ENCODE peak calls at places on chromosome 6, in four cellular contexts. T is IMR-90, B is K562, C is HepG2. D is an unnamed sample.

GRCh38 chr6:298233-299049 is 6.2 kb downstream of the DUSP22 start:
- DNase-seq in C (no peak), T (no peak), B (no peak), D (no peak)

GRCh38 chr6:130143709-130144108 is 79.0 kb downstream of the SAMD3 start:
- DNase-seq in C (no peak), B (no peak), T (peak; percentile 48), D (no peak)

GRCh38 chr6:128062882-128063603 is 162.2 kb upstream of the THEMIS start:
- DNase-seq in B (no peak), T (peak; percentile 31), C (peak; percentile 98), D (peak; percentile 9)

GRCh38 chr6:159461998-159462397 is 231.0 kb downstream of the SOD2 start:
- DNase-seq in T (no peak), C (no peak), B (no peak), D (no peak)

GRCh38 chr6:21836772-21837460 is 243.4 kb downstream of the SOX4 start:
- DNase-seq in B (no peak), T (no peak), C (no peak), D (no peak)

GRCh38 chr6:136494710-136495109 is 55.5 kb downstream of the MAP7 start:
- DNase-seq in T (no peak), B (no peak), C (no peak), D (no peak)

GRCh38 chr6:15682965-15683822 is 20.4 kb upstream of the DTNBP1 start:
- DNase-seq in C (peak; percentile 18), B (no peak), T (no peak), D (no peak)

GRCh38 chr6:2807342-2808090 is 34.1 kb downstream of the SERPINB1 start:
- DNase-seq in T (peak; percentile 59), C (no peak), B (no peak), D (no peak)

GRCh38 chr6:31239854-31240253 is 32.0 kb downstream of the HLA-C start:
- DNase-seq in B (no peak), C (no peak), T (no peak), D (no peak)

GRCh38 chr6:89745728-89746127 is 73.9 kb downstream of the MDN1 start:
- DNase-seq in C (no peak), B (no peak), T (peak; percentile 65), D (no peak)

GRCh38 chr6:119643866-119644265 is 294.3 kb upstream of the MAN1A1 start:
- DNase-seq in T (no peak), C (no peak), B (no peak), D (no peak)

GRCh38 chr6:31070711-31071197 is 41.6 kb downstream of the C6orf15 start:
- DNase-seq in B (no peak), T (peak; percentile 84), C (peak; percentile 52), D (peak; percentile 47)

GRCh38 chr6:118284736-118285360 is 263.2 kb upstream of the PLN start:
- DNase-seq in B (no peak), T (peak; percentile 52), C (no peak), D (no peak)

GRCh38 chr6:161238076-161238869 is 35.6 kb downstream of the AGPAT4 start:
- DNase-seq in T (peak; percentile 76), B (no peak), C (no peak), D (no peak)

GRCh38 chr6:100719883-100720682 is 161.0 kb downstream of the ASCC3 start:
- DNase-seq in B (no peak), T (peak; percentile 41), C (peak; percentile 9), D (peak; percentile 0)

GRCh38 chr6:44072959-44073611 is 54.2 kb downstream of the MRPL14 start:
- DNase-seq in C (peak; percentile 82), B (peak; percentile 95), T (peak; percentile 88), D (peak; percentile 72)

GRCh38 chr6:21808551-21809181 is 215.1 kb downstream of the SOX4 start:
- DNase-seq in T (no peak), C (no peak), B (no peak), D (no peak)

GRCh38 chr6:88302769-88303230 is 136.7 kb upstream of the CNR1 start:
- DNase-seq in C (no peak), T (no peak), B (no peak), D (no peak)

GRCh38 chr6:11785449-11785951 is 6.9 kb upstream of the ADTRP start:
- DNase-seq in T (no peak), B (no peak), C (no peak), D (no peak)

GRCh38 chr6:45647341-45648138 is 269.8 kb upstream of the SUPT3H start:
- DNase-seq in C (no peak), B (no peak), T (peak; percentile 29), D (no peak)

GRCh38 chr6:44224154-44224977 is 971 bp downstream of the SLC29A1 start:
- DNase-seq in C (no peak), B (peak; percentile 11), T (peak; percentile 8), D (peak; percentile 25)

GRCh38 chr6:162706236-162706635 is 21.3 kb downstream of the PRKN start:
- DNase-seq in C (no peak), B (no peak), T (no peak), D (no peak)

GRCh38 chr6:128932061-128932460 is 49.1 kb downstream of the LAMA2 start:
- DNase-seq in B (no peak), C (no peak), T (peak; percentile 61), D (no peak)

GRCh38 chr6:166775180-166775922 is 148.3 kb upstream of the RPS6KA2 start:
- DNase-seq in C (peak; percentile 75), T (peak; percentile 75), B (peak; percentile 79), D (peak; percentile 66)

GRCh38 chr6:50884364-50884763 is 65.7 kb downstream of the TFAP2B start:
- DNase-seq in T (no peak), B (no peak), C (no peak), D (no peak)

GRCh38 chr6:11251553-11252358 is 19.3 kb upstream of the NEDD9 start:
- DNase-seq in T (peak; percentile 64), C (peak; percentile 84), B (no peak), D (no peak)

GRCh38 chr6:117493470-117493869 is 11.0 kb downstream of the DCBLD1 start:
- DNase-seq in B (no peak), T (no peak), C (no peak), D (no peak)

GRCh38 chr6:136604328-136604825 is 54.2 kb upstream of the MAP7 start:
- DNase-seq in C (no peak), B (no peak), T (no peak), D (no peak)

GRCh38 chr6:105278813-105279212 is 99.0 kb upstream of the POPDC3 start:
- DNase-seq in B (no peak), C (no peak), T (no peak), D (no peak)

GRCh38 chr6:150213301-150213700 is 70.5 kb downstream of the PPP1R14C start:
- DNase-seq in T (no peak), B (no peak), C (no peak), D (no peak)

GRCh38 chr6:139296927-139297326 is 5.1 kb upstream of the TXLNB start:
- DNase-seq in T (peak; percentile 69), B (no peak), C (no peak), D (no peak)

GRCh38 chr6:101226677-101227135 is 166.8 kb upstream of the GRIK2 start:
- DNase-seq in B (no peak), C (peak; percentile 20), T (peak; percentile 3), D (peak; percentile 2)

GRCh38 chr6:52735071-52735470 is 28.2 kb downstream of the GSTA2 start:
- DNase-seq in C (peak; percentile 43), T (no peak), B (no peak), D (no peak)

DNA sequence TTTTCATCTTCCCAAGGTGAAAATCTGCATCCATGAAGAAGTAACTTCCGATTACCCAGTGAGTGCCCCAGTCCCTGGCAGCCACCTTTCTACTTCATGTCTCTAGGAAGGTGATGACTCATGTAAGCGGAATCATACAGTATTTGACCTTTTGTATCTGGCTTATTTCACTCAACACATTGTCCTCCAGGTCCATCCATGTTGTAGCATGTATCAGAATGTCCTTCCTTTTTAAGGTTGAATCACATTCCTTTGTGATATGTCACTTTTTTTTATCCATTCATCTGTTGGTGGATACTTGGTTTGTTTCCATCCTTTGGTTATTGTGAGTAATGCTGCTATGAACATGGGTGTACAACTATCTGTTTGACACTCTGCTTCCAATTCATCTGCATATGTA is 176.3 kb upstream of the CDYL start:
- DNase-seq in B (no peak), C (peak; percentile 28), T (peak; percentile 84), D (no peak)
- TF ChIP-seq MAZ in B (no peak), C (no peak), T (no peak), D (no peak)

GRCh38 chr6:72418495-72418894 is 203.4 kb upstream of the KCNQ5 start:
- DNase-seq in C (no peak), T (peak; percentile 89), B (no peak), D (no peak)
- TF ChIP-seq MAZ in C (no peak), T (peak; percentile 35), B (no peak), D (no peak)

GRCh38 chr6:69880570-69880969 is 14.2 kb downstream of the COL19A1 start:
- DNase-seq in T (no peak), B (no peak), C (no peak), D (no peak)
- TF ChIP-seq MAZ in T (no peak), B (no peak), C (no peak), D (no peak)

GRCh38 chr6:75543311-75543710 is 49.7 kb upstream of the FILIP1 start:
- DNase-seq in C (no peak), B (no peak), T (no peak), D (no peak)

GRCh38 chr6:75550544-75551167 is 51.0 kb upstream of the SENP6 start:
- DNase-seq in C (no peak), T (no peak), B (no peak), D (no peak)

GRCh38 chr6:75551367-75551952 is 50.2 kb upstream of the SENP6 start:
- DNase-seq in C (no peak), B (no peak), T (no peak), D (no peak)

DNA sequence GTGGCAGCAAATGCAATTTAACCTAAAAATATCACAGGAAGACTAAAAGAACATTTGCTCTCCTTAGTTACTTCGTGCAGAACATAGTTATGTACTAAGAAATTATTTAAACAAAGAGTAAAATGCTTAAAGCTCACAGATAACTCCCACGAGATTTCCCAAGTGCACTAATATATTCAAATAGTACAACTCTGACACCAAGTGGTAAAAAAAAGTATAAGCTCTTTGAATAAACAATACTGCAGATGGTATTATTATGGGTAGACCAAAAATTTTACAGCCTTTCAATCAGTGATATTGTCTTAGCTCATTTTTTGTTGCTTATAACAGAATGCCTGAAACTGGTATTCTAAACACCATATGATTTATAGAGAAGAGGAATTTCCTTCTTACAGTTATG is 52.8 kb upstream of the FILIP1 start:
- DNase-seq in T (peak; percentile 35), B (no peak), C (peak; percentile 4), D (peak; percentile 40)
- TF ChIP-seq MAZ in T (no peak), B (no peak), C (no peak), D (no peak)

DNA sequence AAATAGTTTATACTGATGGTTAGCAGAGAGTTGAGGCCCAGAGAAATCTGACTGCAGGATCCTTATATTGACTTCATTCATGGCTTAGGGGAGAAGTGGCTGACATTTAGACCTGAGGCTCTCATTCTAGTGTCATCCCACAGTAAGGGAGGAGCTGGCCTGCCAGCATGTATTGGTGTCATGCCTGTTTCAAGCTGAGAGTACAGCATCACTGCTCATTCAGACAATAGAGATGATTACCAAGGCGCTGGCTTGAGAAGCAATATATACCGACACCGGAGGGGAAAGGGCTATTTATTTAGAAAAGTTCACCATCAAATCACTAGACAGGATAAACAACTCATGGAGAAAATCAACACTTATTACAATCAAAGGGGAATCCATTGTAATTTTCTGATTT is 84.4 kb upstream of the HDAC2 start:
- DNase-seq in T (no peak), B (no peak), C (no peak), D (no peak)
- TF ChIP-seq MAZ in T (no peak), B (no peak), C (no peak), D (no peak)

GRCh38 chr6:156601156-156601820 is 175.9 kb upstream of the ARID1B start:
- DNase-seq in T (no peak), B (no peak), C (no peak), D (no peak)
- TF ChIP-seq MAZ in T (no peak), B (no peak), C (no peak), D (no peak)